ENCODE peak calls at places on chromosomes 13 and 19, in five cellular contexts. Q, C, H, O and D are unnamed samples.

GRCh38 chr19:28472843-28473242 is 740.1 kb downstream of the UQCRFS1 start:
- DNase-seq in H (no peak), Q (no peak), C (no peak), O (no peak), D (no peak)

GRCh38 chr19:42290136-42290522 is 11.8 kb upstream of the PRR19 start:
- DNase-seq in Q (no peak), H (no peak), O (no peak), C (no peak), D (no peak)

GRCh38 chr13:49472186-49472585 is 23.6 kb upstream of the PHF11 start:
- DNase-seq in Q (no peak), O (no peak), H (no peak), C (no peak), D (no peak)

GRCh38 chr13:20006206-20006605 is 47.7 kb downstream of the ZMYM2 start:
- DNase-seq in Q (no peak), H (no peak), C (peak; percentile 89), O (no peak), D (no peak)

GRCh38 chr19:48795055-48795854 is 15.6 kb downstream of the BCAT2 start:
- DNase-seq in H (peak; percentile 93), O (peak; percentile 82), C (peak; percentile 93), Q (peak; percentile 67), D (peak; percentile 92)

GRCh38 chr13:43831088-43831487 is 44.3 kb upstream of the ENOX1 start:
- DNase-seq in C (peak; percentile 55), Q (no peak), O (no peak), H (no peak), D (no peak)

GRCh38 chr13:64884976-64885375 is 2345.2 kb downstream of the PCDH9 start:
- DNase-seq in C (no peak), O (no peak), H (no peak), Q (no peak), D (no peak)

GRCh38 chr19:15418112-15418587 is 638 bp downstream of the AKAP8L start:
- DNase-seq in C (peak; percentile 36), H (no peak), O (no peak), Q (no peak), D (peak; percentile 20)

GRCh38 chr19:40776966-40777794 is 867 bp upstream of the RAB4B start:
- DNase-seq in O (peak; percentile 92), H (peak; percentile 98), C (peak; percentile 92), Q (peak; percentile 80), D (peak; percentile 80)

GRCh38 chr13:93847162-93847561 is 620.6 kb downstream of the GPC6 start:
- DNase-seq in O (no peak), Q (peak; percentile 16), H (no peak), C (peak; percentile 83), D (no peak)

GRCh38 chr13:77521595-77522367 is 13.7 kb upstream of the SCEL start:
- DNase-seq in O (no peak), C (no peak), Q (no peak), H (no peak), D (no peak)

GRCh38 chr19:50500060-50500752 is 10.8 kb downstream of the JOSD2 start:
- DNase-seq in O (no peak), H (no peak), C (no peak), Q (no peak), D (no peak)

GRCh38 chr13:21365574-21365973 is 93.5 kb downstream of the ZDHHC20 start:
- DNase-seq in H (no peak), C (no peak), Q (no peak), O (peak; percentile 33), D (no peak)

GRCh38 chr13:40993119-40993518 is 26.0 kb downstream of the ELF1 start:
- DNase-seq in H (peak; percentile 86), Q (no peak), C (no peak), O (no peak), D (no peak)

DNA sequence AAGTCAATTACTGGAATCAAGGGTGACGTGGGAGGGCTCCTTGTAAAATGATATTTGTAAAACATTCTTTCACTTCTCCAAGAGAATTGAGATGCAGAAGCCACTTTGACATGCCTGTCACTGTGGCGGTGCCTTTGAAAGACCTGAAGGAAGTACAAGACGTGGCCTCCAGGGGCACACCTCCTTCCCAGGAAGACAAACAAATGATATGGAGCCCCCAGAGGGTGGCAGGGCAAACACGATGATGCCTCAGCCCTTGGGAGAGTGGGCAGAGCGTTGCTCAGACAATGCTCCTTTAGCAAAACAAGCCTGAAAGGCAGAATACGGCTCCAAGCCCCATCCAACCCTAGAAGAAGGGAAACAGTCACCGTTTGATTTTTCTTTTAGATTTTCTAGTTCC is 9.3 kb upstream of the ATP12A start:
- DNase-seq in H (peak; percentile 73), C (no peak), Q (no peak), O (no peak), D (no peak)
- TF ChIP-seq CTCF in H (no peak), C (no peak), Q (peak; percentile 27), O (peak; percentile 24), D (peak; percentile 15)

DNA sequence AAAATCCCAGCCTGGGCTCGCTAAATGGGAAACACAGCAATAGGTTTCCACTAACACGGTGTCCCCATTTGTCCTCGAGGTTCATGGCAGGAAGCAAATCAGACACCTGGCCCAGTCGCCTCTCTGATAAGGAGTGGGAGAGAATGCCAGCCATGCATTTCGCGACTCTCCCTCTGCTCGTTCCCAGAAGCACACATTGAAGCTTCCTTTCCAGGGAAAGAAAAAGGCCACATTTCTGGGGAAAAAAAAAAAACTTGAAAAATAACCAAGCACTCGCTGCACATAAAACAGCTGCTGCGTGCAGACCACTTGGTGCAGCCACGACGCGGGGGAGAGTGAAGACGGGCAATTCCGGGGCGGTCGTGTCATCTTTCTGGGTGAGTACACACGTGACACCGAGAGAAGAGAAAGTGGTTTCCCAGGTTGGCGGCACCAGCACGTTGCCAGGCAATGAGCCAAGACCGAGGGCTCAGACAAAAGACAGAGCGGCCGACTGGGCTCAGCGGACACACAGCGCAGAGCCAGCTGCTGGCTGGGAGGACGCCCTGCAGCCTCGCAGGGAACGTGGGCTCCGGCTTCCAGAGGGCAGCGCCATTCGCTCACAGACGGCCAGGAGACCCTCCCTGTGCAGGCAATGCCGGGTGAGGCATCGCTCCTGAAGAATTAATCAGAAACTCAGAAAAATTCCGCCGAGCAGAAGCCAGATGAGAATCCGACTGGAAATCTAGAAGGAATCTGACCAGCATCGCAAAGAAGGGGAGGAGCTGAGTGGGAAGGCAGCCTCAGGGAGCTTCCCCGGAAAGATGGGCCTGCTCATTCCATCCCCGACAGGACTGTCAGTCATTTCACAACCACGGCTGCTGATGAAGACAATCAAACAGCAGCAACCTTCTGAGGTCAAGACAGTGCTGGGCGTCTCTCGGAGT is 83.2 kb upstream of the IRS2 start:
- DNase-seq in C (peak; percentile 63), O (peak; percentile 26), H (no peak), Q (peak; percentile 14), D (peak; percentile 31)
- TF ChIP-seq CTCF in C (peak; percentile 17), O (no peak), H (no peak), Q (peak; percentile 34), D (peak; percentile 46)

DNA sequence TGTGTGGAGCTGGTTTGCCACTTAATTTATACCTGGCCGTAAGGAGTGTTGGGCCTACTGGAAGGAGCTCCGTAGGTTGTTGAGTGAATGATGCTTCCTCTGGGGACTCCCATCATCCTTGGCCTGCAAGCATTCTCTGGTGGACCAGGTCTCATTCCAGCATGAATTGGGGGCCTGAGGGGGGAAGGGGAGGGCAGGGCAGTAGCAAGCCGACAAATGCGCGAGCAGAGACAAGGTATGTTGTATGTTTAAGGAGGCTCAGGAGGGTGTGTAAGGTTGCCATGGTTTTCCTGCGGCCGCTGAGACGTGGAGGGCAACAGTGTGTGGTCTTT is 730 bp downstream of the ZNF264 start:
- DNase-seq in O (no peak), H (no peak), C (no peak), Q (no peak), D (no peak)
- TF ChIP-seq CTCF in O (no peak), H (no peak), C (no peak), Q (no peak), D (no peak)

DNA sequence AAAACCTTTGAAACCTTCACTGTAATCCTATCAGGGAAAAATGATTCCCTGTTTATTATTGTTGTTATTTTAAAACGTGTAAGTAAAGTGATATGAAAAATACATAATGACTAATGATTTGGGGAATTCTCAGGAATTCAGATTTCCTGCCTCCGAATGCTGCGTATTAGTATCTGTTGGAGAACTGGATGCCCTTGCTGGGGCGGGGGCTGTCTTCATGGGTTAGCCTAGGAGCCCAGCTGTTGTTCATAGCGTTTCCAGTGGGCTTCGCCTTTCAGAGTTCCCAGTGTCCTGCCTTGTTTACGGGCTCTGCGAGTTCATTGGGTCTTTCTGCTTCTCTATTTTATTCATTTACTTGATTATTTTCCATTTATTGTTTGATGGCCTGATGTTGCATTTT is 18.4 kb downstream of the NAXD start:
- DNase-seq in O (no peak), C (no peak), Q (no peak), H (no peak), D (no peak)
- TF ChIP-seq CTCF in O (no peak), C (no peak), Q (no peak), H (no peak), D (no peak)

DNA sequence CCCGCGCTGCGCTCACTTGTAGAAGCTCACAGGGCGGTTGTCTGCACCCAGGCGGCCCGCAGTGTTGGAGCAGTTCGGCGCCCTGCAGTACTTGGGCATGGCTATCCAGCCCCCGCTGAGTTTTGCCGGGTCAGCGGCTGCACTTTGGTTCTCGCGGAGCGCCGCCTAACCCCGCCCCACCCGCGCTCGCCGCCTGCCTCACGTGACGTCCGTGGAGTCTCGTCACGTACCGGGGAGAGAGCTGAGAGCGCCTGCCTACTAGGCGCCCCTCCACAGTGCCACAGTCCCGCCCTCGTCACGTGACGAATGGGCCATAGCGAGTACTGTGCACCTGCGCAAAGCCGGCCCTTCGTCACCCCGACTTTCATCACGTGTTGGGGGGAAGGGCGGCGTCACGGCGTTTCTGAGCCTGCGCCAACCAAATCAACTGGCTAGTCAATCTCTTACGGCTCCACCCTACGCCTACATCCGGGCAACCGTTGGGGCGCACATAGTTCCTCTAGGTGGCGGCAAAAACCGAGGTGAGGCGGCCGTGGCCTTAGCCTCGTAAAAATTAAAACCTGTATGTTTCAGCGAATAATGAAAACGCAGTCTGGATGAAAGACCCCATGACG is at the start of gene THAP8:
- DNase-seq in H (peak; percentile 99), Q (peak; percentile 98), O (peak; percentile 100), C (peak; percentile 99), D (peak; percentile 98)
- TF ChIP-seq CTCF in H (peak; percentile 65), Q (peak; percentile 61), O (peak; percentile 66), C (peak; percentile 35), D (peak; percentile 57)

GRCh38 chr13:51822106-51822840 is 18.3 kb upstream of the DHRS12 start:
- DNase-seq in O (no peak), H (no peak), C (no peak), Q (no peak), D (no peak)
- TF ChIP-seq CTCF in O (no peak), H (no peak), C (no peak), Q (no peak), D (no peak)

DNA sequence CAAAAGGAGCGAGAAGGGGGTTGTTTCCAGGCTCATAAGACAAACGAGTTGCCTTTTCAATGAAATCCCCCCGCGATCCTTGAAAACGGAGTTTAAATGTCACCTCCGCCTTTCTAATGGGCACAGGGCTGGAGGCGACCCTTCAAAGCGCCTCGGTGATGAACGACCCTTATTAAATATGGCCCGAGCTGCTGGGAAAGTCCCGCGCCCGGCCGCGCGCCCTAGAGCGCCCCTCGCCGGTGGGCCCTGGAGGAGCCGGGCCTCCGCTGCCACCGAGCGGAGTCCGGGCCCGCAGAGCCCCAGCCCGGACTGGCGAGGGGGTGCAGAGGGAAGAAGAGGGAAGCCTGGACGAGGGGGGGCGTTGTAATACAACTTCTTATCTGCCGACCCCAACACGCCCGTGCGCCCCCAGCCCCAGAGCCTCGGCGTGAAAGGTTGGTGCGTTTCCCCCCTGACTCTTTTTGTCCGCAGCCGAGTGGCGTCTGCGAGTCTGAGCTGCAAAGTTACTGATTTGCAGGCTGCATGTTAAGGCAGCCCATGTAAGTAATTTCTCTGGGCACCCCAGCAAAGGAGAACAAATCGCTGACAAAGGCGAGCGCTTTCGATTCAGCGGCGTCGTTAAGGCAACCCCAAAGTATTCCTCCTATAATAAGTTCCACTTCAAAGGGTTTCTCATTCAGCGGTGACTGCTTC is 11.9 kb downstream of the ZIC5 start:
- DNase-seq in C (no peak), Q (no peak), O (no peak), H (no peak), D (no peak)
- TF ChIP-seq CTCF in C (no peak), Q (no peak), O (no peak), H (no peak), D (no peak)